ENCODE peak calls at places on chromosomes 12 and 14, in six cellular contexts. Q is IMR-90, Y is AG10803, U is fibroblast of the aortic adventitia, I is neural progenitor cell, X is A549. P is an unnamed sample.

GRCh38 chr12:111597731-111598636 is 1.1 kb downstream of the ATXN2 start:
- DNase-seq in Q (no peak), Y (no peak), U (no peak), I (peak; percentile 68), X (peak; percentile 50), P (peak; percentile 26)

GRCh38 chr12:131867891-131868675 is 26.3 kb upstream of the ULK1 start:
- DNase-seq in Q (no peak), Y (no peak), U (no peak), I (no peak), X (no peak), P (no peak)

GRCh38 chr12:1908758-1909157 is 9.7 kb downstream of the CACNA2D4 start:
- DNase-seq in Q (no peak), Y (no peak), U (no peak), I (no peak), X (no peak), P (no peak)

GRCh38 chr14:42110167-42110566 is 503.5 kb downstream of the LRFN5 start:
- DNase-seq in Q (peak; percentile 71), Y (peak; percentile 65), U (peak; percentile 71), I (peak; percentile 55), X (peak; percentile 5), P (peak; percentile 76)

GRCh38 chr14:95156765-95157194 is 549 bp downstream of the DICER1 start:
- DNase-seq in Q (peak; percentile 19), Y (peak; percentile 36), U (peak; percentile 14), I (no peak), X (peak; percentile 21), P (peak; percentile 40)

GRCh38 chr12:123233505-123234299 is 466 bp downstream of the MTRFR start:
- DNase-seq in Q (no peak), Y (no peak), U (no peak), I (peak; percentile 11), X (no peak), P (peak; percentile 16)

GRCh38 chr12:54571166-54571856 is 17.1 kb downstream of the PPP1R1A start:
- DNase-seq in Q (no peak), Y (peak; percentile 59), U (no peak), I (peak; percentile 69), X (no peak), P (peak; percentile 30)

GRCh38 chr12:124786065-124786964 is 77.3 kb downstream of the SCARB1 start:
- DNase-seq in Q (peak; percentile 91), Y (peak; percentile 89), U (peak; percentile 89), I (peak; percentile 92), X (no peak), P (peak; percentile 92)

GRCh38 chr12:123912415-123913385 is 59.9 kb downstream of the CCDC92 start:
- DNase-seq in Q (no peak), Y (no peak), U (no peak), I (peak; percentile 28), X (no peak), P (no peak)

GRCh38 chr14:34372766-34373165 is 89.3 kb downstream of the SPTSSA start:
- DNase-seq in Q (no peak), Y (no peak), U (no peak), I (no peak), X (no peak), P (no peak)

GRCh38 chr12:15050664-15051063 is 77.8 kb downstream of the PDE6H start:
- DNase-seq in Q (no peak), Y (no peak), U (peak; percentile 16), I (no peak), X (no peak), P (no peak)

GRCh38 chr12:10042167-10042566 is 11.7 kb downstream of the CLEC9A start:
- DNase-seq in Q (no peak), Y (no peak), U (no peak), I (no peak), X (no peak), P (no peak)

GRCh38 chr12:26124491-26125450 is at the start of gene BHLHE41:
- DNase-seq in Q (peak; percentile 36), Y (peak; percentile 64), U (peak; percentile 64), I (peak; percentile 76), X (peak; percentile 21), P (peak; percentile 49)

GRCh38 chr14:34498684-34499412 is 36.8 kb upstream of the SPTSSA start:
- DNase-seq in Q (peak; percentile 22), Y (no peak), U (peak; percentile 53), I (peak; percentile 36), X (peak; percentile 52), P (peak; percentile 43)

GRCh38 chr12:114869091-114869834 is 185.3 kb upstream of the TBX3 start:
- DNase-seq in Q (peak; percentile 85), Y (peak; percentile 90), U (peak; percentile 59), I (peak; percentile 24), X (no peak), P (no peak)

GRCh38 chr14:64937176-64937820 is 5.2 kb downstream of the GPX2 start:
- DNase-seq in Q (peak; percentile 18), Y (no peak), U (peak; percentile 50), I (no peak), X (no peak), P (peak; percentile 39)

GRCh38 chr12:93177208-93178153 is 200.2 kb upstream of the NUDT4 start:
- DNase-seq in Q (no peak), Y (no peak), U (peak; percentile 73), I (no peak), X (no peak), P (peak; percentile 85)

GRCh38 chr14:99413172-99413571 is 67.5 kb downstream of the SETD3 start:
- DNase-seq in Q (no peak), Y (no peak), U (no peak), I (no peak), X (no peak), P (no peak)

GRCh38 chr14:80134321-80134720 is 77.0 kb downstream of the DIO2 start:
- DNase-seq in Q (no peak), Y (no peak), U (no peak), I (no peak), X (no peak), P (no peak)

GRCh38 chr14:63727231-63727735 is 582 bp downstream of the SGPP1 start:
- DNase-seq in Q (peak; percentile 46), Y (peak; percentile 40), U (peak; percentile 43), I (peak; percentile 26), X (peak; percentile 15), P (peak; percentile 38)

GRCh38 chr12:447132-447531 is 12.6 kb upstream of the B4GALNT3 start:
- DNase-seq in Q (no peak), Y (no peak), U (no peak), I (no peak), X (no peak), P (no peak)

GRCh38 chr12:2258035-2258434 is 205.2 kb downstream of the CACNA1C start:
- DNase-seq in Q (no peak), Y (peak; percentile 51), U (peak; percentile 50), I (no peak), X (no peak), P (peak; percentile 67)

GRCh38 chr14:99363616-99364290 is 91.8 kb upstream of the BCL11B start:
- DNase-seq in Q (no peak), Y (no peak), U (no peak), I (peak; percentile 54), X (no peak), P (no peak)

GRCh38 chr12:57127101-57127709 is 1.1 kb upstream of the LRP1 start:
- DNase-seq in Q (no peak), Y (no peak), U (no peak), I (peak; percentile 88), X (peak; percentile 70), P (no peak)

GRCh38 chr14:105859717-105860614 is 333.6 kb downstream of the TMEM121 start:
- DNase-seq in Q (no peak), Y (no peak), U (no peak), I (no peak), X (no peak), P (no peak)

GRCh38 chr14:77032483-77032853 is 4.0 kb upstream of the IRF2BPL start:
- DNase-seq in Q (no peak), Y (no peak), U (no peak), I (no peak), X (no peak), P (no peak)

GRCh38 chr14:77035267-77035666 is 6.8 kb upstream of the IRF2BPL start:
- DNase-seq in Q (no peak), Y (no peak), U (no peak), I (no peak), X (no peak), P (no peak)

GRCh38 chr14:77031680-77032482 is 3.4 kb upstream of the IRF2BPL start:
- DNase-seq in Q (peak; percentile 93), Y (peak; percentile 83), U (peak; percentile 83), I (no peak), X (no peak), P (peak; percentile 79)

GRCh38 chr14:77032854-77033621 is 4.5 kb upstream of the IRF2BPL start:
- DNase-seq in Q (peak; percentile 98), Y (peak; percentile 100), U (peak; percentile 100), I (peak; percentile 92), X (peak; percentile 94), P (peak; percentile 99)

GRCh38 chr14:77033622-77034521 is 5.4 kb upstream of the IRF2BPL start:
- DNase-seq in Q (peak; percentile 96), Y (peak; percentile 81), U (peak; percentile 83), I (peak; percentile 91), X (peak; percentile 92), P (peak; percentile 90)
- H3K4me3 ChIP-seq in Q (peak overlapping the region; percentile 39), Y (peak overlapping the region; percentile 63), U (peak overlapping the region; percentile 71), I (peak overlapping the region; percentile 53), X (peak overlapping the region; percentile 49), P (peak overlapping the region; percentile 55)

GRCh38 chr12:107134558-107134957 is 41.2 kb upstream of the CRY1 start:
- DNase-seq in Q (no peak), Y (no peak), U (no peak), I (peak; percentile 40), X (peak; percentile 34), P (no peak)
- TF ChIP-seq CTCF in Q (no peak), Y (peak; percentile 15), U (no peak), I (peak; percentile 48), X (no peak), P (peak; percentile 22)

DNA sequence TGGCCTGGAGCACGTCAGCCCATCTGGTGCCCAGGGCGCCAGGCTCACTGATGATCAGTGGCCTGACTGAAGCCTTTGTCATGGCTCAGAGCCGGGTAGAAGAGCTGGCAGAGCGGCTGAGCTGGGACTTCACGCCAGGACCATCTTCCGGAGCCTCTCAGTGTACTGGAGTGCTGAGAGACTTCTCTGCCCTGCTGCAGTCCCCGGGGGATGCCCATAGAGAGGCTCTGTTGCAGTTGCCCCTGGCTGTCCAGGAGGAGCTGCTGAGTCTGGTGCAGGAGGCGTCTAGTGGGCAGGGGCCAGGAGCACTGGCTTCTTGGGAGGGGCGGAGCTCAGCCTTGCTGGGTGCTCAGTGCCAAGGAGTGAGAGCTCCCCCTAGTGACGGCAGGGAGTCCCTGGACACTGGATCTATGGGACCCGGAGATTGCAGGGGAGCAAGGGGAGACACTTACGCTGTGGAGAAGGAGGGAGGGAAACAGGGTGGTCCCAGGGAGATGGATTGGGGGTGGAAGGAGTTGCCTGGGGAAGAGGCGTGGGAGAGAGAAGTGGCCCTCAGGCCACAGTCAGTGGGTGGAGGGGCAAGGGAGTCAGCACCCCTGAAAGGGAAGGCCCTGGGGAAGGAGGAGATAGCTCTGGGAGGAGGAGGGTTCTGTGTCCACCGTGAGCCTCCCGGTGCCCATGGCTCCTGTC is 2.0 kb downstream of the KHNYN start:
- DNase-seq in Q (peak; percentile 91), Y (peak; percentile 94), U (peak; percentile 95), I (peak; percentile 95), X (peak; percentile 93), P (peak; percentile 97)
- H3K4me3 ChIP-seq in Q (no peak overlapping the region), Y (peak overlapping the region; percentile 79), U (peak overlapping the region; percentile 93), I (no peak overlapping the region), X (peak overlapping the region; percentile 86), P (peak overlapping the region; percentile 84)

GRCh38 chr12:24964342-24964741 is 15.4 kb upstream of the BCAT1 start:
- DNase-seq in Q (no peak), Y (no peak), U (no peak), I (no peak), X (no peak), P (no peak)

GRCh38 chr12:24955389-24955788 is 6.5 kb upstream of the BCAT1 start:
- DNase-seq in Q (no peak), Y (no peak), U (no peak), I (no peak), X (no peak), P (no peak)

GRCh38 chr12:24955853-24956252 is 7.0 kb upstream of the BCAT1 start:
- DNase-seq in Q (no peak), Y (no peak), U (no peak), I (no peak), X (no peak), P (no peak)

GRCh38 chr12:24960222-24960855 is 11.4 kb upstream of the BCAT1 start:
- DNase-seq in Q (peak; percentile 72), Y (peak; percentile 47), U (peak; percentile 69), I (peak; percentile 61), X (peak; percentile 15), P (peak; percentile 66)
- TF ChIP-seq CTCF in Q (peak; percentile 82), Y (peak; percentile 79), U (peak; percentile 84), I (peak; percentile 66), X (peak; percentile 47), P (peak; percentile 89)